ENCODE peak calls at places on chromosomes 16 and 17, in eight cellular contexts. P is thoracic aorta, I is GM12864, H is DND-41, J is body of pancreas, M is GM23338, N is brain microvascular endothelial cell, A is endodermal cell. D is an unnamed sample.

GRCh38 chr17:44385287-44386181 is 3.9 kb downstream of the ITGA2B start:
- DNase-seq in P (no peak), I (no peak), H (peak; percentile 72), J (peak; percentile 88), M (peak; percentile 96), N (peak; percentile 51), A (peak; percentile 100), D (peak; percentile 72)

GRCh38 chr17:67574658-67575293 is 143.0 kb upstream of the NOL11 start:
- DNase-seq in P (no peak), I (no peak), H (no peak), J (no peak), M (no peak), N (no peak), A (no peak), D (no peak)

GRCh38 chr16:11135167-11135973 is 120.6 kb downstream of the SOCS1 start:
- DNase-seq in P (no peak), I (no peak), H (no peak), J (peak; percentile 30), M (no peak), N (no peak), A (no peak), D (peak; percentile 55)

GRCh38 chr16:71254832-71255560 is 24.5 kb upstream of the HYDIN start:
- DNase-seq in P (no peak), I (no peak), H (no peak), J (no peak), M (peak; percentile 56), N (no peak), A (no peak), D (no peak)

GRCh38 chr17:53619025-53619424 is 203.7 kb upstream of the KIF2B start:
- DNase-seq in P (no peak), I (no peak), H (no peak), J (no peak), M (no peak), N (no peak), A (no peak), D (no peak)

GRCh38 chr17:68291836-68292688 is 767 bp downstream of the ARSG start:
- DNase-seq in P (no peak), I (peak; percentile 87), H (peak; percentile 95), J (peak; percentile 81), M (peak; percentile 84), N (peak; percentile 51), A (peak; percentile 92), D (peak; percentile 63)

GRCh38 chr17:7380855-7381683 is at the start of gene TNK1:
- DNase-seq in P (no peak), I (no peak), H (no peak), J (peak; percentile 72), M (peak; percentile 73), N (no peak), A (peak; percentile 87), D (no peak)

GRCh38 chr17:43056051-43056450 is 31.0 kb downstream of the RND2 start:
- DNase-seq in P (no peak), I (no peak), H (no peak), J (no peak), M (no peak), N (no peak), A (no peak), D (no peak)

GRCh38 chr16:56848955-56849689 is 15.9 kb upstream of the SLC12A3 start:
- DNase-seq in P (no peak), I (no peak), H (peak; percentile 28), J (no peak), M (no peak), N (peak; percentile 69), A (no peak), D (peak; percentile 63)

GRCh38 chr17:40448213-40448638 is 5.0 kb downstream of the IGFBP4 start:
- DNase-seq in P (no peak), I (no peak), H (peak; percentile 73), J (peak; percentile 48), M (no peak), N (no peak), A (no peak), D (peak; percentile 45)

GRCh38 chr16:73196670-73197069 is 148.7 kb upstream of the ZFHX3 start:
- DNase-seq in P (peak; percentile 45), I (peak; percentile 26), H (peak; percentile 35), J (peak; percentile 80), M (peak; percentile 92), N (peak; percentile 72), A (peak; percentile 92), D (peak; percentile 82)

GRCh38 chr17:40087903-40088718 is 12.3 kb downstream of the NR1D1 start:
- DNase-seq in P (no peak), I (no peak), H (no peak), J (no peak), M (no peak), N (no peak), A (no peak), D (no peak)

GRCh38 chr16:88015806-88016140 is 64.5 kb downstream of the BANP start:
- DNase-seq in P (no peak), I (no peak), H (no peak), J (no peak), M (no peak), N (no peak), A (peak; percentile 19), D (no peak)

GRCh38 chr17:2266865-2267228 is 36.7 kb downstream of the SMG6 start:
- DNase-seq in P (no peak), I (peak; percentile 42), H (peak; percentile 11), J (no peak), M (no peak), N (no peak), A (no peak), D (no peak)

GRCh38 chr16:21659124-21659523 is 4.6 kb upstream of the OTOA start:
- DNase-seq in P (no peak), I (no peak), H (no peak), J (no peak), M (no peak), N (no peak), A (no peak), D (no peak)

GRCh38 chr17:71363661-71364060 is 757.2 kb upstream of the SOX9 start:
- DNase-seq in P (no peak), I (no peak), H (no peak), J (no peak), M (no peak), N (no peak), A (no peak), D (no peak)

GRCh38 chr17:153851-154250 is 16.5 kb downstream of the SCGB1C2 start:
- DNase-seq in P (no peak), I (no peak), H (no peak), J (no peak), M (no peak), N (no peak), A (no peak), D (no peak)

GRCh38 chr17:14919580-14920160 is 345.5 kb downstream of the PMP22 start:
- DNase-seq in P (no peak), I (no peak), H (no peak), J (no peak), M (peak; percentile 22), N (peak; percentile 47), A (peak; percentile 57), D (no peak)

GRCh38 chr16:18013863-18014262 is 322.7 kb downstream of the NPIPA8 start:
- DNase-seq in P (no peak), I (no peak), H (no peak), J (no peak), M (no peak), N (no peak), A (no peak), D (no peak)

GRCh38 chr16:8103649-8104289 is 486.5 kb downstream of the TMEM114 start:
- DNase-seq in P (no peak), I (no peak), H (no peak), J (no peak), M (no peak), N (no peak), A (no peak), D (no peak)

GRCh38 chr17:40564883-40565744 is at the start of gene CCR7:
- DNase-seq in P (no peak), I (no peak), H (peak; percentile 91), J (no peak), M (no peak), N (no peak), A (peak; percentile 76), D (no peak)

GRCh38 chr16:46808997-46809396 is 22.0 kb downstream of the C16orf87 start:
- DNase-seq in P (no peak), I (no peak), H (no peak), J (no peak), M (no peak), N (no peak), A (no peak), D (no peak)

GRCh38 chr17:49843774-49844350 is 4.0 kb downstream of the TAC4 start:
- DNase-seq in P (no peak), I (no peak), H (peak; percentile 22), J (no peak), M (peak; percentile 71), N (no peak), A (peak; percentile 89), D (peak; percentile 30)

GRCh38 chr17:6660765-6661463 is 9.4 kb downstream of the C17orf100 start:
- DNase-seq in P (no peak), I (peak; percentile 68), H (no peak), J (no peak), M (no peak), N (no peak), A (peak; percentile 39), D (no peak)

DNA sequence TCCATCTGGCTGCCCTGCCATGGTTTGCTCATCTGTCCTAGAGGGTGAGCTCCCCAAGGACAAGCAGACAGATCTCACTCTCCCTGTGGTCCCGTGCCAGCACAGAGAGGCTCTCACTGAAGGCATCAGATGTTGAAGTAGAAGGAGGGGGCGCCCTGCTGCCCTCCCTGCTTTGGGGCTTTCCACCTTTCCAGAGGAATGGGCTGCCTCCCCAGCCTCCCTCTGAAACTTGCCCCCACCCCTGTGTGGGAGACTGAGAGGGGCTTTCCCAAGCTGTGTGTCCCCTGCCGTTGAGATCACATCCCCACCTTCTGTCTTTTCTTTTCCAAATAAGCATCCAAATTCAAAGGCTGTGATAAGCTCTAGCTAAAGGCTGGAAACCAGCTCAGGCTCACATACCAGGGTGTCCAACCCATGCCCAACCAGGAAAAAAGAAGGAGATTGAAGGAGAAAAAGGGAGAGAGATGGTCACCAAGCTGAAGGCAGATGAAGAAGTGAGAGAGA is 146.1 kb upstream of the LHX1 start:
- DNase-seq in P (no peak), I (no peak), H (no peak), J (no peak), M (no peak), N (no peak), A (peak; percentile 55), D (no peak)
- H3K4me3 ChIP-seq in P (no peak overlapping the region), I (no peak overlapping the region), H (no peak overlapping the region), J (no peak overlapping the region), M (no peak overlapping the region), N (no peak overlapping the region), A (no peak overlapping the region), D (no peak overlapping the region)

GRCh38 chr16:5918553-5919127 is 821.0 kb upstream of the EEF2KMT start:
- DNase-seq in P (no peak), I (no peak), H (no peak), J (no peak), M (peak; percentile 64), N (no peak), A (peak; percentile 89), D (no peak)
- TF ChIP-seq CTCF in P (no peak), I (no peak), H (peak; percentile 33), J (no peak), M (peak; percentile 70), N (no peak), A (peak; percentile 93), D (no peak)

GRCh38 chr16:3642397-3643094 is 11.9 kb upstream of the DNASE1 start:
- DNase-seq in P (no peak), I (no peak), H (no peak), J (no peak), M (no peak), N (peak; percentile 56), A (peak; percentile 71), D (peak; percentile 53)
- H3K4me3 ChIP-seq in P (no peak overlapping the region), I (no peak overlapping the region), H (no peak overlapping the region), J (no peak overlapping the region), M (no peak overlapping the region), N (no peak overlapping the region), A (no peak overlapping the region), D (no peak overlapping the region)

GRCh38 chr16:68590201-68590994 is 51.3 kb downstream of the ZFP90 start:
- DNase-seq in P (no peak), I (no peak), H (peak; percentile 43), J (peak; percentile 68), M (peak; percentile 93), N (peak; percentile 42), A (peak; percentile 95), D (peak; percentile 53)
- TF ChIP-seq CTCF in P (no peak), I (peak; percentile 72), H (peak; percentile 64), J (peak; percentile 72), M (peak; percentile 96), N (peak; percentile 92), A (peak; percentile 91), D (peak; percentile 53)

D was measured in fibroblast of pulmonary artery.